ENCODE peak calls at places on chromosomes 7 and 10, in five cellular contexts. W is HCT116, H is neural progenitor cell, E is endodermal cell, F is HepG2. R is an unnamed sample.

GRCh38 chr10:94093286-94093905 is 99.7 kb downstream of the PLCE1 start:
- DNase-seq in F (no peak), W (no peak), E (no peak), H (no peak), R (peak)

GRCh38 chr7:150788474-150789269 is 11.5 kb downstream of the TMEM176B start:
- DNase-seq in F (no peak), E (no peak), W (no peak), H (no peak), R (peak)

GRCh38 chr7:36273836-36274235 is 115.8 kb upstream of the ANLN start:
- DNase-seq in F (no peak), H (no peak), E (no peak), W (no peak), R (no peak)

GRCh38 chr7:12638851-12639467 is 48.5 kb upstream of the ARL4A start:
- DNase-seq in H (peak), F (peak), W (peak), E (no peak), R (peak)

GRCh38 chr7:27145167-27145883 is 1.8 kb upstream of the HOXA5 start:
- DNase-seq in W (no peak), F (no peak), H (no peak), E (peak), R (no peak)

GRCh38 chr7:144035385-144035784 is 13.4 kb upstream of the OR2A5 start:
- DNase-seq in H (no peak), E (no peak), F (no peak), W (no peak), R (no peak)

GRCh38 chr10:35961501-35961900 is 319.4 kb upstream of the FZD8 start:
- DNase-seq in F (no peak), E (no peak), H (no peak), W (no peak), R (peak)

GRCh38 chr10:31133628-31134302 is 102.1 kb upstream of the ZNF438 start:
- DNase-seq in F (no peak), H (peak), W (no peak), E (peak), R (peak)

GRCh38 chr7:102916426-102916825 is 3.6 kb downstream of the LRRC17 start:
- DNase-seq in W (no peak), F (no peak), E (no peak), H (peak), R (peak)

GRCh38 chr7:97313900-97314299 is 196.4 kb downstream of the SDHAF3 start:
- DNase-seq in E (peak), H (peak), W (no peak), F (no peak), R (no peak)

GRCh38 chr7:75971961-75972763 is 22.2 kb downstream of the TMEM120A start:
- DNase-seq in W (no peak), F (no peak), E (peak), H (peak), R (peak)

GRCh38 chr10:31188792-31189406 is 130.1 kb upstream of the ZEB1 start:
- DNase-seq in E (no peak), F (no peak), H (no peak), W (no peak), R (peak)

GRCh38 chr7:35648367-35648766 is 46.6 kb downstream of the HERPUD2 start:
- DNase-seq in E (no peak), F (peak), H (no peak), W (no peak), R (no peak)

GRCh38 chr7:158843775-158844174 is 12.6 kb upstream of the DYNC2I1 start:
- DNase-seq in H (no peak), F (no peak), W (no peak), E (peak), R (no peak)

GRCh38 chr7:55296070-55296469 is 69.1 kb upstream of the LANCL2 start:
- DNase-seq in W (no peak), F (no peak), E (no peak), H (no peak), R (no peak)
- H3K9ac ChIP-seq in W (no peak), F (no peak), E (no peak), H (no peak), R (no peak)

DNA sequence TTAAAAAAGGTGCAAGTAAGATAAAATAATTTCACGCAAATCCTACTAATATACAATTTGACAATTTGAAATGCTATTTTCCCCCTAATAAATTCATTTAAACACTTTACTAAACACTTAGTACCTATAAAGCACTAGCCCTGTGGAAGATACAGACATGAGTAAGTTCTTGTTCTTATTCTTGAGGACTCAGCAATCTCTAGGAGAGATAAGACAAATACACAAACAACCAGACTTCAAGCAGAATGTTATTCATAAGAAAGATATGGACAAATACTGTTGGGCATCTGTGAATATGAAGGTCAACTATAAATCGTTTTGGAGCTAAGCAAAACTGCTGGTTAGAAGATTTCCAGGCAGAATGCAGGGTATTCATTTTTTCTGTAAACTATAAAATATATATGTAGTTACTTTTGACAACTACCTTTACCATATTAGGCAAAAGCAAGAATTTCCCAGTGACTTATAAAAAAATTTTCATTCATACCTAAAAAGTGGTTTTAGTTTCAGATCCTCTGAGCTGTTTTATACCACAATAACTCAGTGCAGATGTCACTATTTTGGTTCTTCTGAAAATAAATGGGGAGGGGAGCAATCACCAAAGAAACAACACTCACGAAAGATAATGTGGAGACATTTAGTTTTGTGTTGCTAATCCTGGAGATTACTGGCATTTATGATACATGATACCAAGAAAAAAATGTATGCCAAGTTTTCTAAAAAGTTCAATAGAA is 3.8 kb downstream of the VPS41 start:
- DNase-seq in W (no peak), H (no peak), F (no peak), E (no peak), R (no peak)
- H3K9ac ChIP-seq in W (no peak), H (no peak), F (no peak), E (no peak), R (no peak)

DNA sequence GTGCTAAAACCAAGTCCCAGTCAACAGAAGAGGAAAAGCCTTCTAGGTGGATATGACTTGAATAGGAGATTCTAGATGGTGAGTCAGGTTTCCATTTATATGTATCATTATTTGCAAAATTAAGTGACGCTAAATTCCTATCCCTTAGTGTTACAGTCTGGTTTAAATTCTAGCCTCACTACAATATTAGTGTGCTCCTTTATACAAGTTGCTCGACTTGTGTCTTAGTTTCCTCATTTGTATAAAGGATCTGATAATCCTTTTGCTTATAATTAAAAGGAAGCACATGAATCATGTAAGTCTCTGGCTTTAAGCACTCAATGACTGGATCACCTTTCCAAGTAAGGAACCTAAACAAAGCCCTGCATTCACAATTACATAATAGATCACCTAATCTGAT is 105.7 kb downstream of the SVOPL start:
- DNase-seq in F (no peak), E (no peak), H (no peak), W (no peak), R (no peak)
- H3K9ac ChIP-seq in F (no peak), E (no peak), H (no peak), W (no peak), R (no peak)

GRCh38 chr7:117009705-117010361 is 56.5 kb downstream of the ST7 start:
- DNase-seq in W (no peak), F (no peak), E (no peak), H (no peak), R (no peak)
- H3K9ac ChIP-seq in W (no peak), F (no peak), E (no peak), H (no peak), R (no peak)

GRCh38 chr10:74013004-74013403 is 15.1 kb downstream of the VCL start:
- DNase-seq in H (no peak), W (no peak), E (no peak), F (no peak), R (no peak)
- H3K9ac ChIP-seq in H (no peak), W (no peak), E (no peak), F (no peak), R (no peak)

GRCh38 chr10:97682042-97682441 is 5.0 kb downstream of the AVPI1 start:
- DNase-seq in F (peak), E (no peak), W (no peak), H (no peak), R (no peak)
- H3K9ac ChIP-seq in F (peak), E (no peak), W (no peak), H (no peak), R (no peak)

GRCh38 chr7:100538654-100539435 is at the start of gene AGFG2:
- DNase-seq in H (peak), F (peak), W (peak), E (peak), R (peak)
- H3K9ac ChIP-seq in H (no peak), F (peak), W (peak), E (peak), R (peak)

DNA sequence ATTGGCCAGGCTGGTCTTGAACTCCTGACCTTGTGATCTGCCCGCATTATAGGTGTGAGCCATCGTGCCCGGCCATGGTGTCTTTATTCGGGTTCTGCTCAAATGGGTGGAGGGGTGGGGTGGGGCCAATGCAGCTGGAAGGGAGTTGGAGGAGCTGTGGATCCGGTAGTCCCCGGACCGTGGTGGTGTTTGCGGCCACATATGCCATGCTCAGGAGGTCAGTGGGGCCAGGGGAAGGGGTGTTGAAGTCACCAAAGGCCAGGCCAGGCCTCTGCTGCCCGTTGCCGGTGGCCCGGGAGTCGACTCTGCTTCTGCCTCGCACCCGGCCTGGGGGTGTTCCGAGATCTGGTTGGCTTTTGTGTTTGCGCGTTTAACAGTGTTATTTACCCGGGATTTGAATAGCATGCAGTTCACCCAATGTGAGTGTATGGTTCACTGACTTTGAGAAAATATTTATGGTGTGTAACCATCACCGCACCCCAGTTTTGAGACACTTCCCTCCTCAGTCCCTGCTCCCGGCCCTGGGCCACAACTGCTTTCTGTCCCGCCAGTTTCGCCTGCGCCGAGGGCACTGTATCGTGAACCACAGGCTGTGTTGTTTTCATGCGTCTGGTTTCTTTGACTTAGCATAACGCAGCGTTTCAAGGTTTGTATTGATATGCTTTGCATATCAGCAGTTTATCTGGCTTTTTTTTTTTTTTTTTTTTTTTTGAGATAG is 10.7 kb downstream of the INPP5A start:
- DNase-seq in F (no peak), H (no peak), W (no peak), E (no peak), R (no peak)
- H3K9ac ChIP-seq in F (no peak), H (no peak), W (no peak), E (no peak), R (no peak)